ENCODE peak calls at places on chromosomes 1 and 21, in nine cellular contexts. G is LHCN-M2; K is EL; W is NCI-H460; P is central memory CD8-positive, alpha-beta T cell; X is RWPE1; F is ACHN; M is GOT3; Y is OCI-M1. E is an unnamed sample.

GRCh38 chr1:235236128-235236527 is 75.1 kb upstream of the RBM34 start:
- DNase-seq in G (no peak), K (no peak), W (no peak), P (no peak), X (no peak), F (no peak), M (no peak), Y (no peak), E (no peak)

GRCh38 chr21:29704719-29705118 is 235.1 kb downstream of the GRIK1 start:
- DNase-seq in G (peak), K (no peak), W (no peak), P (no peak), X (no peak), F (no peak), M (no peak), Y (no peak), E (no peak)

GRCh38 chr1:210236840-210237409 is 4.3 kb downstream of the SERTAD4 start:
- DNase-seq in G (no peak), K (no peak), W (no peak), P (no peak), X (no peak), F (no peak), M (no peak), Y (no peak), E (no peak)

GRCh38 chr21:41536076-41536826 is 28.3 kb upstream of the TMPRSS2 start:
- DNase-seq in G (no peak), K (no peak), W (no peak), P (no peak), X (peak), F (no peak), M (no peak), Y (no peak), E (no peak)

GRCh38 chr1:208536176-208536575 is 292.0 kb upstream of the PLXNA2 start:
- DNase-seq in G (no peak), K (peak), W (no peak), P (no peak), X (no peak), F (peak), M (no peak), Y (no peak), E (no peak)

GRCh38 chr1:240860023-240860422 is 248.1 kb upstream of the GREM2 start:
- DNase-seq in G (no peak), K (no peak), W (no peak), P (no peak), X (no peak), F (no peak), M (no peak), Y (no peak), E (no peak)

GRCh38 chr1:19468397-19468956 is 16.9 kb downstream of the CAPZB start:
- DNase-seq in G (no peak), K (no peak), W (no peak), P (no peak), X (peak), F (peak), M (no peak), Y (peak), E (peak)

GRCh38 chr1:28580706-28581530 is 11.1 kb upstream of the RAB42 start:
- DNase-seq in G (peak), K (peak), W (no peak), P (peak), X (peak), F (no peak), M (no peak), Y (peak), E (peak)

GRCh38 chr21:33374080-33374873 is 28.9 kb upstream of the IFNGR2 start:
- DNase-seq in G (peak), K (peak), W (peak), P (no peak), X (peak), F (peak), M (no peak), Y (peak), E (peak)

GRCh38 chr1:58618303-58618702 is 41.3 kb upstream of the TACSTD2 start:
- DNase-seq in G (peak), K (peak), W (peak), P (no peak), X (peak), F (peak), M (peak), Y (no peak), E (no peak)

GRCh38 chr1:226974544-226975258 is 34.6 kb downstream of the COQ8A start:
- DNase-seq in G (peak), K (no peak), W (no peak), P (no peak), X (no peak), F (peak), M (no peak), Y (no peak), E (peak)

GRCh38 chr1:31785020-31785946 is 21.1 kb upstream of the ADGRB2 start:
- DNase-seq in G (no peak), K (no peak), W (no peak), P (no peak), X (no peak), F (no peak), M (no peak), Y (no peak), E (peak)